ENCODE peak calls at places on chromosomes 4 and X, in five cellular contexts. D, K, S, Y and Q are unnamed samples.
A peak's percentile ranks its signal among the peaks of the same experiment; 100 is the strongest.

GRCh38 chr4:147866532-147867271 is 134.8 kb downstream of the ARHGAP10 start:
- ATAC-seq in D (peak; percentile 92), K (peak; percentile 94), S (peak; percentile 99), Y (peak; percentile 100), Q (peak; percentile 81)

GRCh38 chrX:97452283-97452682 is 568.6 kb downstream of the RPA4 start:
- ATAC-seq in D (no peak), K (no peak), S (no peak), Y (no peak), Q (no peak)

GRCh38 chr4:7817877-7818675 is 121.6 kb downstream of the AFAP1 start:
- ATAC-seq in D (no peak), K (no peak), S (no peak), Y (no peak), Q (no peak)

GRCh38 chrX:52420824-52421443 is 52.1 kb downstream of the XAGE2 start:
- ATAC-seq in D (no peak), K (no peak), S (no peak), Y (no peak), Q (no peak)

GRCh38 chr4:85514117-85514516 is 39.2 kb downstream of the ARHGAP24 start:
- ATAC-seq in D (no peak), K (peak; percentile 46), S (no peak), Y (no peak), Q (no peak)

GRCh38 chrX:40082447-40083119 is 15.2 kb downstream of the BCOR start:
- ATAC-seq in D (no peak), K (peak; percentile 73), S (peak; percentile 79), Y (peak; percentile 3), Q (peak; percentile 45)

GRCh38 chrX:27555514-27555913 is 34.6 kb upstream of the DCAF8L2 start:
- ATAC-seq in D (no peak), K (no peak), S (peak; percentile 79), Y (no peak), Q (no peak)

GRCh38 chrX:133150730-133151129 is 53.8 kb upstream of the USP26 start:
- ATAC-seq in D (no peak), K (no peak), S (no peak), Y (no peak), Q (no peak)

GRCh38 chr4:139761461-139761860 is 95.8 kb downstream of the MGST2 start:
- ATAC-seq in D (peak; percentile 89), K (no peak), S (peak; percentile 99), Y (peak; percentile 92), Q (no peak)

GRCh38 chrX:137562096-137562495 is 3.8 kb upstream of the ZIC3 start:
- ATAC-seq in D (no peak), K (no peak), S (no peak), Y (no peak), Q (no peak)

GRCh38 chr4:123396294-123397275 is at the start of gene SPRY1:
- ATAC-seq in D (peak; percentile 62), K (peak; percentile 82), S (peak; percentile 84), Y (peak; percentile 83), Q (peak; percentile 72)

GRCh38 chr4:123397276-123398150 is 918 bp downstream of the SPRY1 start:
- ATAC-seq in D (peak; percentile 26), K (peak; percentile 49), S (peak; percentile 66), Y (peak; percentile 14), Q (peak; percentile 12)

GRCh38 chr4:123398803-123399637 is 2.4 kb downstream of the SPRY1 start:
- ATAC-seq in D (peak; percentile 42), K (peak; percentile 63), S (peak; percentile 39), Y (peak; percentile 20), Q (peak; percentile 38)

GRCh38 chr4:123399638-123400358 is 3.2 kb downstream of the SPRY1 start:
- ATAC-seq in D (no peak), K (no peak), S (no peak), Y (no peak), Q (no peak)

DNA sequence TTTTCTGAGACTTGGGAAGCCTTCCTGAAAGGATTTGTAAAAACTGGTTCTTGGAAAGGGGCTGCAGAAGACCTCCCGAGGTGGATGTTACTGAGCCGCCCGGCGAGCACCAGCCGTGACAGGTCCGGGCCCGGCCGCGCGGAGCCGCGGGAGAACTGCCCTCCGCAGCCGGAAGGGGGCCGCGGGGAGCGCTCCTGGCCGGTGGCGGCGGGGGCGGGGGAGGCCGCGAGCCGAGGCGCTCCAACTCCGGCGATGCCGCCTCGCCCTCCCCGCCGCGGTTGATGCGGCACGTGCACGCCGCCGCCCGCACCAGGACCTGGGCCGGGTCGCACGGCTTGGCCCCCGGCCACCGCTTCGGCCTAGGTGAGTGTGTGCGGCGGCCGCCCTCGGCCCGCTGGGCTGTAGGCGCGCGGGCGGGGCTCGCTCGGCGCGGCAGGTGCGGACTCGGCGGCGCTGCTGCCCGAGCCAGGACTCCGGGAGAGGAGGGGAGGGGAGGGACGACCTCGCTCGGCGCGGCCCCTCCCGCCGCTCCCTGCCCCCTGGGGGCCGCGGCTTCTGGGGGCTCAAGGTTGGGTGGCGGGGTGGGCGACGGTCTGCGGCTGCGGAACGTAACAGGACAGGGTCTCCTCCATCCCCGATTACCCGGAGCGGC is 1.7 kb downstream of the SPRY1 start:
- ATAC-seq in D (peak; percentile 89), K (peak; percentile 85), S (peak; percentile 70), Y (peak; percentile 87), Q (peak; percentile 82)
- TF ChIP-seq EP300 in D (no peak), K (no peak), S (no peak), Y (no peak), Q (no peak)

GRCh38 chr4:48329193-48329592 is 12.1 kb upstream of the SLAIN2 start:
- ATAC-seq in D (no peak), K (no peak), S (peak; percentile 81), Y (no peak), Q (no peak)
- H3K4me1 ChIP-seq in D (peaks cover 40% of the 10 kb centered on the region), K (no peaks in the 10 kb centered on the region), S (peaks cover 10% of the 10 kb centered on the region), Y (no peaks in the 10 kb centered on the region), Q (no peaks in the 10 kb centered on the region)

GRCh38 chrX:41084044-41084359 is 1.2 kb upstream of the USP9X start:
- ATAC-seq in D (no peak), K (no peak), S (no peak), Y (no peak), Q (peak; percentile 24)

GRCh38 chrX:41085105-41085882 is at the start of gene USP9X:
- ATAC-seq in D (peak; percentile 68), K (peak; percentile 95), S (peak; percentile 77), Y (peak; percentile 80), Q (peak; percentile 84)

GRCh38 chrX:41085883-41086626 is 810 bp downstream of the USP9X start:
- ATAC-seq in D (peak; percentile 57), K (peak; percentile 28), S (peak; percentile 55), Y (peak; percentile 56), Q (no peak)

GRCh38 chrX:41082783-41083182 is 2.5 kb upstream of the USP9X start:
- ATAC-seq in D (no peak), K (no peak), S (no peak), Y (no peak), Q (no peak)

DNA sequence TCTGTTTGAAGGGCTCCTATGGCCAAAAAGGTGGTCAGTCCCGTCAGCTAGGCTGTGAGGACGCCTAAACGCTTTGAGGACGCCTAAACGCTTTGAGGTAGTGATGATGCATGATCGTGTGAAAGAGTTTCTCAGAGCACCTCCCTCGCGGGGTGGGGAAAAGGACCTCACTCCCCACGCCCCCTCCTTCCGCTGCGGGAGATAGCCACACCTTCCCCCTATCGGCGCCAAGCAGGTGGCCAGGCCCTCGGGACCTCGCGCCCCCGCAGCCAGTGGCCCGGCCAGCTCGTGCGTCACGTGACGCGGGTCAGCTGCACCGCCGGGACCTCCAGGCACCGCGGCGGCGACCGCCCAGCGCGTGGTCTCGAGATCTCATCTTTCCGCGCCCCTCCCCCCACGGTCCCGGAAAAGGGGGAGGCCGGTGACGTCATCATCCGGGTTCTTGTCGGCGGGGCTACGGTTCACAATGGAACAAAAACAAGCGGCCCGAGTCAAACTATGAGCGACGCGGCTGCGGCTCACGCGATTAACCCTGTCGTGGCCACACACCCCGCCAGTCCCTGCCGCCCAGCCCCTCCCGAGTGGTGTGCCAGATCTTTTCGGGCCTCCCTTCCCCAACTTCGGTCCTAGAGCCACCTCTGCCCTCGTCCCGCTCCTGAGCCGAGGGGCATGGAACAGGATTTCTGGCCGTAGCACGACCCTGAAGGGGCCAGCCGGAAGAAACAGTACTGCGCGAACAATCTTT is 713 bp upstream of the USP9X start:
- ATAC-seq in D (peak; percentile 73), K (peak; percentile 91), S (peak; percentile 79), Y (peak; percentile 69), Q (peak; percentile 88)
- TF ChIP-seq EP300 in D (peak; percentile 75), K (peak; percentile 16), S (no peak), Y (peak; percentile 85), Q (no peak)

DNA sequence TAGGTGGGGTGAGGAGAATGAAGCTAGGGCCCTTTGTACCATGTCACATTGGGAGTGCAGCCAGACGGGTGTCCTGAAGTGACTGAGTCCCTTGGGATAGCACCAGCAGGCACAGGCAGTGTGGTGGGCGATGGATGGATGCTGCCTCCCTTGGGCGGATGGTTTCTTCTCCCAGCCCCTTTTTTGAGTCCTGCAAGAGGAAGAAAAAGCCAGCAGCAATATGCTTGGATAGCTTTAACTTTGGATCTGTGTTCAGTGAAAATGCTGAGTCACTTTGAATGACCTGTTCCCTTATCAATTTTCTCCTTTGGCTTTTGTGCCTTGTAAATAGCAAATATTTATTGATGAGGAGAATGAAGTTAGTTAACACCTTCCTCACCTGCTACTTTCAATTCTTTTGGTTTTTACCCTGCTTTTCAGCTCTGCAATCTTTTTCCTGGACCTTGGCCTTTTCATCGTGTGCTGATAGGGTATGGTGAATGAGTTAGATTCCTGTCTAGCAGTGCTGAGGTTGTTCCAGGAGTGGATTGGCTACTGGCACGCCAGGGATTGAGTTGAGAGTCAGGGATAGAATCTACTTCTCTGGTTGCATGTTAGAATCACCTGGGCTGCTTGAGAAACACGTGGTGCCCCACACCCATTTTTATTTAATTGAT is 10.2 kb downstream of the DCUN1D4 start:
- ATAC-seq in D (peak; percentile 43), K (no peak), S (peak; percentile 98), Y (peak; percentile 36), Q (peak; percentile 39)
- H3K4me1 ChIP-seq in D (peaks cover 32% of the 10 kb centered on the region), K (peaks cover 4% of the 10 kb centered on the region), S (peaks cover 43% of the 10 kb centered on the region), Y (peaks cover 18% of the 10 kb centered on the region), Q (peaks cover 18% of the 10 kb centered on the region)

GRCh38 chr4:150461957-150462356 is 120.0 kb upstream of the MAB21L2 start:
- ATAC-seq in D (no peak), K (no peak), S (no peak), Y (no peak), Q (no peak)
- TF ChIP-seq EP300 in D (no peak), K (no peak), S (no peak), Y (no peak), Q (no peak)

DNA sequence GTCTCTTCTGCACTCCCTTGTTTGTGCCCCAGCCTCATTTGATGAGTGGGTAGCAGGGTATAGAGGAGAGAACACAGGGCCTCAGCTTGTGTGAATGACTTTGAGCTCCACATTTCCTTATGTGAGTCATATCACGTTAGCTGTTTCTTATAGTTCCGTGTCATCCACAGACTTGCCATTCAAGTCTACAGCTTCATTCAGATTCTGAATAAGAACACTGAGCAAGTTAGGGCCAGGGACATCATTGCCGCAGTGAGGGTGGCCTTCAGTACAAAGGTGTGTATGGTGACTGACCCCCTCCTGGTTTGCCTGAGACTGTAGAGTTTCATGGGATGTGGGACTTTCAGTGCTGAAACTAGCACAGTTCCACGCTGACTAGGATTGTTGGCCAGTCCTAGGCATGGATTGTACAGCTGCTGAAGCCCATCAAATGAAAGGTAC is 23.6 kb downstream of the KLF3 start:
- ATAC-seq in D (peak; percentile 34), K (no peak), S (no peak), Y (no peak), Q (no peak)
- H3K4me1 ChIP-seq in D (no peaks in the 10 kb centered on the region), K (peaks cover 42% of the 10 kb centered on the region), S (no peaks in the 10 kb centered on the region), Y (no peaks in the 10 kb centered on the region), Q (peaks cover 46% of the 10 kb centered on the region)

GRCh38 chr4:76539979-76540378 is 105.0 kb downstream of the SHROOM3 start:
- ATAC-seq in D (no peak), K (no peak), S (no peak), Y (no peak), Q (no peak)
- TF ChIP-seq EP300 in D (no peak), K (no peak), S (no peak), Y (no peak), Q (no peak)

GRCh38 chr4:110618091-110619000 is 4.5 kb downstream of the PITX2 start:
- ATAC-seq in D (no peak), K (no peak), S (no peak), Y (no peak), Q (peak; percentile 35)
- H3K4me1 ChIP-seq in D (no peaks in the 10 kb centered on the region), K (peaks cover 28% of the 10 kb centered on the region), S (peaks cover 12% of the 10 kb centered on the region), Y (peaks cover 11% of the 10 kb centered on the region), Q (no peaks in the 10 kb centered on the region)